ENCODE peak calls at places on chromosome 11, in eight cellular contexts. B is iris pigment epithelial cell; I is stimulated activated CD8-positive, alpha-beta memory T cell treated with anti-CD3 and anti-CD28 coated beads, Interleukin-2, amount 100 ng/mL, for 48 hours; W is CD8-positive, alpha-beta memory T cell; U is activated CD4-positive, alpha-beta T cell treated with anti-CD3 and anti-CD28 coated beads, Interleukin-2, amount 10 ng/mL, durations not matched to agents 7 days and 5 days; C is non-pigmented ciliary epithelial cell; R is DND-41; X is stimulated activated CD4-positive, alpha-beta T cell treated with anti-CD3 and anti-CD28 coated beads, TNF-alpha, amount 100 ng/mL, for 24 hours. Z is an unnamed sample.

GRCh38 chr11:17864478-17864941 is 129.9 kb downstream of the KCNC1 start:
- DNase-seq in B (no peak), I (no peak), W (no peak), U (no peak), C (no peak), R (no peak), X (no peak), Z (no peak)

GRCh38 chr11:4677948-4678347 is 19.7 kb downstream of the OR51E2 start:
- DNase-seq in B (no peak), I (no peak), W (no peak), U (no peak), C (no peak), R (no peak), X (no peak), Z (no peak)

GRCh38 chr11:126669416-126669815 is 313.9 kb downstream of the ST3GAL4 start:
- DNase-seq in B (no peak), I (no peak), W (no peak), U (no peak), C (no peak), R (no peak), X (no peak), Z (no peak)

GRCh38 chr11:94924074-94925031 is 49.0 kb downstream of the CWC15 start:
- DNase-seq in B (peak), I (no peak), W (peak), U (peak), C (no peak), R (peak), X (no peak), Z (no peak)

GRCh38 chr11:118005224-118006152 is 19.3 kb downstream of the IL10RA start:
- DNase-seq in B (no peak), I (no peak), W (peak), U (no peak), C (no peak), R (no peak), X (no peak), Z (no peak)

GRCh38 chr11:1078191-1078601 is 3.5 kb downstream of the MUC2 start:
- DNase-seq in B (no peak), I (no peak), W (peak), U (no peak), C (no peak), R (no peak), X (no peak), Z (no peak)

GRCh38 chr11:61545341-61545740 is 35.5 kb downstream of the SYT7 start:
- DNase-seq in B (peak), I (no peak), W (no peak), U (no peak), C (no peak), R (no peak), X (no peak), Z (no peak)

GRCh38 chr11:133285359-133285758 is 246.9 kb downstream of the OPCML start:
- DNase-seq in B (no peak), I (no peak), W (no peak), U (no peak), C (no peak), R (no peak), X (no peak), Z (no peak)

GRCh38 chr11:71145368-71145767 is 107.0 kb downstream of the SHANK2 start:
- DNase-seq in B (no peak), I (no peak), W (no peak), U (no peak), C (no peak), R (no peak), X (no peak), Z (no peak)

GRCh38 chr11:130299978-130300377 is 14.7 kb downstream of the ZBTB44 start:
- DNase-seq in B (no peak), I (no peak), W (no peak), U (no peak), C (no peak), R (no peak), X (no peak), Z (no peak)